ENCODE peak calls at places on chromosomes 1 and 21, in nine cellular contexts. G is pancreas, P is HL-60, L is colonic mucosa, A is PC-3, O is left lung, Q is neural progenitor cell, J is lower lobe of right lung, C is right lobe of liver. U is an unnamed sample.

GRCh38 chr1:156748670-156749428 is 2.6 kb downstream of the HDGF start:
- DNase-seq in L (peak; percentile 81), Q (no peak), G (peak; percentile 69), C (peak; percentile 57), J (peak; percentile 73), A (peak; percentile 77), P (peak; percentile 85), O (peak; percentile 78), U (peak; percentile 81)

GRCh38 chr1:42831273-42831672 is 14.1 kb upstream of the SVBP start:
- DNase-seq in P (no peak), O (no peak), Q (peak; percentile 46), J (no peak), G (no peak), L (no peak), C (no peak), A (no peak), U (no peak)

GRCh38 chr21:38300180-38300579 is 43.4 kb downstream of the KCNJ15 start:
- DNase-seq in C (no peak), L (no peak), P (no peak), G (no peak), O (no peak), Q (no peak), A (no peak), J (no peak), U (no peak)

GRCh38 chr1:20446796-20447195 is 39.2 kb downstream of the CAMK2N1 start:
- DNase-seq in Q (no peak), C (no peak), J (no peak), O (no peak), P (no peak), A (peak; percentile 58), L (no peak), G (no peak), U (no peak)

GRCh38 chr1:69861641-69862040 is 293.9 kb downstream of the LRRC7 start:
- DNase-seq in O (no peak), Q (no peak), L (no peak), P (no peak), A (no peak), C (no peak), J (no peak), G (no peak), U (no peak)

GRCh38 chr1:172325562-172325961 is 94.9 kb upstream of the C1orf105 start:
- DNase-seq in A (peak; percentile 99), J (no peak), C (no peak), O (no peak), L (peak; percentile 22), P (no peak), G (no peak), Q (no peak), U (no peak)

GRCh38 chr21:33441489-33442477 is 38.0 kb downstream of the TMEM50B start:
- DNase-seq in A (peak; percentile 91), J (peak; percentile 68), C (no peak), L (peak; percentile 67), Q (no peak), O (no peak), P (no peak), G (no peak), U (peak; percentile 89)

GRCh38 chr1:234605983-234606730 is 3.8 kb downstream of the IRF2BP2 start:
- DNase-seq in L (no peak), O (peak; percentile 66), C (peak; percentile 54), A (peak; percentile 44), G (peak; percentile 59), J (peak; percentile 59), Q (no peak), P (peak; percentile 79), U (no peak)

GRCh38 chr21:43972850-43973633 is 39.1 kb upstream of the TRAPPC10 start:
- DNase-seq in P (no peak), L (no peak), Q (no peak), A (no peak), O (peak; percentile 67), C (no peak), J (no peak), G (no peak), U (no peak)

GRCh38 chr1:47805826-47806450 is 191.2 kb downstream of the TRABD2B start:
- DNase-seq in L (no peak), G (no peak), O (no peak), J (no peak), Q (no peak), P (no peak), C (no peak), A (no peak), U (no peak)

GRCh38 chr1:53348491-53349368 is 20.9 kb upstream of the LRP8 start:
- DNase-seq in G (no peak), A (no peak), P (no peak), C (peak; percentile 6), Q (no peak), L (peak; percentile 7), J (no peak), O (no peak), U (peak; percentile 58)

GRCh38 chr1:116127123-116127847 is 16.1 kb downstream of the MAB21L3 start:
- DNase-seq in L (no peak), G (no peak), Q (no peak), J (no peak), C (no peak), P (no peak), A (no peak), O (no peak), U (no peak)

DNA sequence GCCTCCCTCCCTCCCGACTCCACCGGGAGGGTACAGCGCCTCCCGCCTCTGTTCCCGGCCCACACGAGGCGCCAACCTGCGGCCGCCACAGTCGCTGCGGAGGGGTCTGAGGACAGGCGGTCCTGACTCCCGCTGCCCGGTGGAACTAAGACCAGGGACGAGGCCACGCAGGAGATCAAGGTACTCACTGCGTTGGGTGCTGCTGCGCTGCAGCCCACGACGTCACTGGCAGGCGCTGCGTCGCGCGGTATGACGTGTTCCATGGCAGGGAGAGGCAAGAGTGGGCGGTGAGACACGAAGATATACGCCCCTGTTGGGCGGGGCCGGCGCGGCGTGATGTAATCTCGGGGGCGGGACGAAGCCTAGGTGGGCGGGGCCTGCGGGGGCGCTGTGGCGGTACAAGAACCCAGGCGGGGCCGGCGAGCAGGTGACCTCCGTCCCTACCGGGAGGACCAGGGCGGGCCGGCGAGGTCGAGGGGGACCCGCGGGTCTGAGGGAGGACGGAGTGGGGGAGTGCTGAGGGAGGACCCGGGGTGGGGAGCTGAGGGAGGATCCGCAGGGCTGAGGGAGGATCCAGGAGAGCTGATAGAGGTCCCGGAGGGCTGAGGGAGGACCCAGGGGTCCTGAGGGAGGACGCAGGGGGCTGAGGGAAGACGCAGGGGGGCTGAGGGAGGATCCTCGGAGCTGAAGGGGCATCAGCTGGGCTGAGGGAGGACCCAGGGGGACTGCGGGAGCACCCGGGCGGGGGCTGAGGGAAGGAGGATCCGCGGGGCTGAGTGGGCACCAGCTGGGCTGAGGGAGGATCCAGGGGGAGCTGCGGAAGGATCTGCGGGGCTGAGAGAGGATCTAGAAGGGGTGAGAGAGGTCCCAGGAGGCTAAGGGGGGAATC is at the start of gene MRPL55:
- DNase-seq in Q (peak; percentile 98), L (peak; percentile 100), O (peak; percentile 100), P (peak; percentile 96), C (peak; percentile 99), G (peak; percentile 99), J (peak; percentile 97), A (peak; percentile 100), U (peak; percentile 99)
- TF ChIP-seq CTCF in Q (peak; percentile 36), L (no peak), O (no peak), P (no peak), C (no peak), G (no peak), J (no peak), A (peak; percentile 37), U (no peak)

GRCh38 chr1:44031900-44032817 is 897 bp upstream of the SLC6A9 start:
- DNase-seq in G (no peak), P (no peak), L (peak; percentile 59), Q (no peak), A (peak; percentile 33), J (no peak), O (no peak), C (no peak), U (peak; percentile 68)
- H3K4me3 ChIP-seq in G (no peak overlapping the region), P (no peak overlapping the region), L (peak overlapping the region; percentile 84), Q (peak overlapping the region; percentile 92), A (peak overlapping the region; percentile 91), J (peak overlapping the region; percentile 96), O (peak overlapping the region; percentile 86), C (no peak overlapping the region), U (peak overlapping the region; percentile 86)

GRCh38 chr21:36747815-36748381 is 49.0 kb downstream of the SIM2 start:
- DNase-seq in C (peak; percentile 70), G (peak; percentile 65), A (no peak), Q (peak; percentile 93), L (peak; percentile 54), J (no peak), O (no peak), P (no peak), U (no peak)

GRCh38 chr21:36747114-36747814 is 48.3 kb downstream of the SIM2 start:
- DNase-seq in J (no peak), G (no peak), P (no peak), O (no peak), L (no peak), A (no peak), Q (no peak), C (peak; percentile 43), U (no peak)

GRCh38 chr21:36750579-36750959 is 51.7 kb downstream of the SIM2 start:
- DNase-seq in P (no peak), Q (no peak), G (no peak), L (no peak), A (no peak), O (no peak), C (no peak), J (no peak), U (no peak)

GRCh38 chr21:36751383-36751782 is 52.5 kb downstream of the SIM2 start:
- DNase-seq in O (no peak), G (no peak), C (no peak), J (no peak), L (no peak), Q (no peak), A (no peak), P (no peak), U (no peak)

GRCh38 chr21:36749935-36750578 is 51.1 kb downstream of the SIM2 start:
- DNase-seq in O (no peak), J (no peak), P (no peak), C (no peak), G (no peak), Q (peak; percentile 96), A (no peak), L (no peak), U (no peak)
- H3K27ac ChIP-seq in O (no peak overlapping the region), J (no peak overlapping the region), P (no peak overlapping the region), C (no peak overlapping the region), G (no peak overlapping the region), Q (peak overlapping the region; percentile 91), A (no peak overlapping the region), L (no peak overlapping the region), U (no peak overlapping the region)

GRCh38 chr1:14994841-14995437 is 158.6 kb upstream of the TMEM51 start:
- DNase-seq in C (no peak), G (peak; percentile 67), J (no peak), O (peak; percentile 41), P (no peak), L (no peak), Q (no peak), A (no peak), U (no peak)

GRCh38 chr1:14994148-14994547 is 159.4 kb upstream of the TMEM51 start:
- DNase-seq in A (no peak), J (no peak), G (no peak), C (no peak), L (no peak), P (no peak), O (peak; percentile 54), Q (no peak), U (no peak)

GRCh38 chr1:14993414-14993813 is 160.1 kb upstream of the TMEM51 start:
- DNase-seq in J (no peak), G (no peak), O (peak; percentile 45), P (no peak), C (no peak), A (no peak), Q (no peak), L (no peak), U (no peak)

GRCh38 chr1:14997646-14998276 is 155.8 kb upstream of the TMEM51 start:
- DNase-seq in C (no peak), A (no peak), L (no peak), G (no peak), P (no peak), O (peak; percentile 37), Q (no peak), J (no peak), U (no peak)

GRCh38 chr1:14996133-14997050 is 157.2 kb upstream of the TMEM51 start:
- DNase-seq in Q (peak; percentile 54), P (no peak), C (no peak), J (no peak), L (no peak), O (peak; percentile 64), G (no peak), A (peak; percentile 50), U (no peak)
- TF ChIP-seq CTCF in Q (no peak), P (no peak), C (no peak), J (no peak), L (no peak), O (no peak), G (no peak), A (no peak), U (no peak)